ENCODE peak calls at places on chromosomes 4 and X, in nine cellular contexts. M is endothelial cell of umbilical vein, P is spleen, W is activated B cell treated with CpG ODN at 0.5 μM for 24 hours, C is endothelial cell, F is BJ, Y is PC-3, S is fibroblast of mammary gland, D is GM23338. R is an unnamed sample.

GRCh38 chr4:68581382-68582338 is 5.5 kb upstream of the UGT2B17 start:
- DNase-seq in F (no peak), Y (peak; percentile 36), D (no peak), M (no peak), S (no peak), C (no peak), P (no peak), W (no peak), R (no peak)

GRCh38 chr4:95091272-95091671 is 333.5 kb downstream of the BMPR1B start:
- DNase-seq in M (no peak), Y (no peak), D (no peak), C (no peak), P (no peak), S (peak; percentile 42), F (no peak), W (no peak), R (no peak)

GRCh38 chr4:1041147-1041935 is 29.9 kb downstream of the FGFRL1 start:
- DNase-seq in S (peak; percentile 61), P (no peak), W (no peak), Y (peak; percentile 9), D (no peak), M (peak; percentile 37), C (no peak), F (no peak), R (no peak)

GRCh38 chrX:42707742-42708141 is 70.2 kb downstream of the PPP1R2C start:
- DNase-seq in Y (no peak), P (no peak), S (no peak), F (no peak), D (no peak), W (no peak), M (no peak), C (no peak), R (no peak)

GRCh38 chrX:42398967-42399631 is 378.9 kb downstream of the PPP1R2C start:
- DNase-seq in M (peak; percentile 1), S (no peak), W (no peak), F (no peak), D (no peak), Y (no peak), P (no peak), C (no peak), R (no peak)

GRCh38 chr4:138199568-138200235 is 42.4 kb downstream of the SLC7A11 start:
- DNase-seq in Y (peak; percentile 92), S (no peak), W (no peak), M (peak; percentile 61), F (no peak), D (peak; percentile 31), C (no peak), P (no peak), R (no peak)

GRCh38 chr4:158314756-158315487 is 104.6 kb downstream of the TMEM144 start:
- DNase-seq in W (no peak), M (peak; percentile 84), C (no peak), D (no peak), Y (peak; percentile 88), S (peak; percentile 98), P (no peak), F (peak; percentile 98), R (no peak)

GRCh38 chr4:122151982-122152698 is at the start of gene BLTP1:
- DNase-seq in M (peak; percentile 89), S (peak; percentile 74), F (peak; percentile 26), Y (peak; percentile 76), C (peak; percentile 87), W (peak; percentile 85), D (peak; percentile 90), P (peak; percentile 97), R (peak; percentile 80)

GRCh38 chrX:132407704-132408103 is 81.1 kb downstream of the MBNL3 start:
- DNase-seq in Y (no peak), W (no peak), D (no peak), M (no peak), C (no peak), F (no peak), S (no peak), P (no peak), R (no peak)

GRCh38 chrX:105608745-105609144 is 213.6 kb upstream of the NRK start:
- DNase-seq in D (no peak), Y (peak; percentile 48), C (no peak), W (no peak), S (peak; percentile 5), P (no peak), M (no peak), F (no peak), R (no peak)

GRCh38 chrX:151816914-151817313 is 82.4 kb downstream of the CNGA2 start:
- DNase-seq in M (no peak), C (no peak), Y (no peak), W (no peak), S (peak; percentile 25), P (no peak), F (no peak), D (no peak), R (no peak)
- TF ChIP-seq CTCF in M (no peak), C (no peak), Y (no peak), W (no peak), S (no peak), P (no peak), F (no peak), D (no peak), R (no peak)

DNA sequence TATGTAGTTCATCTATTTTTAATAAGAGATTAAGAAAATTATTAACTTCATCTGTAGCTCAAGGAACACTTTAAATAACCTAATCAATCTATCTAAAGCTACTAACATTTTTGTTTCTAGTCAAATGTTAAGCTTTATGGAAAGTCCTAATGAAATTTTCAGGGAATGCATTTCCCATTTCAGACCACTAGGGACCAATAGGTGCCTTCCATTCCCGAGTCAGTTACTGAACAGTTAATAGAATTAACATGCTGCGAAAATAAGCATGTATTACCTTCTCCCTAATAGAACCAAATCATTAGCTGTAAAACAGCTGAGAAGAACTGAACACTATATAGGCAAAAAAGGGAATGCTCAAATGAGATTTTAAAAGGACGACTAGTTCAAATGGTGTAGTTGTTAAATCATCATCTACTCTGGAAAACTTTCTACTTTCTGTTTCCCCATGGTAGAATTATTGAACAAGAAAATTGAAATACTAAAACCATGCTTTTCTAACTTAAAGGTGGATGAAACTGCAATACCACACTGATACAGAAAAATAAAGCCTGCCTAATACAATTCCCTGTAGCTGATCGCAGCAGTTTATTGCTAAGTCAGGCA is 22.5 kb downstream of the STX18 start:
- DNase-seq in M (peak; percentile 42), P (no peak), Y (peak; percentile 48), C (no peak), F (no peak), W (no peak), S (peak; percentile 50), D (peak; percentile 67), R (no peak)
- TF ChIP-seq CTCF in M (peak; percentile 61), P (no peak), Y (peak; percentile 65), C (peak; percentile 72), F (peak; percentile 68), W (no peak), S (peak; percentile 84), D (peak; percentile 47), R (no peak)

GRCh38 chr4:17623451-17624001 is 9.1 kb downstream of the MED28 start:
- DNase-seq in S (peak; percentile 88), C (no peak), P (no peak), Y (no peak), M (no peak), F (peak; percentile 71), W (no peak), D (no peak), R (no peak)

GRCh38 chr4:17616283-17616682 is 1.8 kb downstream of the MED28 start:
- DNase-seq in W (no peak), M (no peak), D (no peak), P (no peak), S (no peak), C (no peak), F (no peak), Y (no peak), R (no peak)

GRCh38 chr4:17614416-17615299 is at the start of gene MED28:
- DNase-seq in M (peak; percentile 91), Y (peak; percentile 90), D (peak; percentile 97), P (peak; percentile 98), C (peak; percentile 90), W (peak; percentile 89), F (peak; percentile 57), S (peak; percentile 95), R (peak; percentile 93)

GRCh38 chr4:17618926-17619325 is 4.5 kb downstream of the MED28 start:
- DNase-seq in W (no peak), D (no peak), M (no peak), Y (no peak), C (no peak), S (peak; percentile 20), F (no peak), P (no peak), R (no peak)

GRCh38 chr4:17619416-17620105 is 5.1 kb downstream of the MED28 start:
- DNase-seq in C (no peak), W (no peak), M (no peak), D (no peak), F (no peak), S (peak; percentile 88), P (no peak), Y (peak; percentile 34), R (no peak)
- TF ChIP-seq CTCF in C (no peak), W (no peak), M (no peak), D (no peak), F (no peak), S (no peak), P (no peak), Y (no peak), R (no peak)

DNA sequence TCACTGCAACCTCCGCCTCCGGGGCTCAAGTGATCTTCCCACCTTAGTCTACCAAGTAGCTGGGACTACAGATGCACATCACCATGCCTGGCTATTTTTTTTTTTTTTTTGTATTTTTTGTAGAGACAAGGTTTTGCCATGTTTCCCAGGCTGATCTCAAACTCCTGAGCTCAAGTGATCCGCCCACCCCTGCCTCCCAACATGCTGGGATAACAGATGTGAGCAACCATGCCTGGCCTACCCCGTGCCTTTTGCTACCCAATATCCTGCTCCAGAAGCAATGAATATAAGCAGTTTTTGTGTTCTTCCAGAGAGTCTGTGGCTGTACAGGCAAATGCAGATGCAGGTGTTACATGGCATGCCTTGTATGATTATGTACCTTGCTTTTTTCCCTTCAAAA is 50.5 kb downstream of the TBC1D14 start:
- DNase-seq in P (no peak), D (no peak), F (no peak), M (no peak), C (no peak), Y (no peak), W (no peak), S (no peak), R (no peak)
- TF ChIP-seq CTCF in P (no peak), D (no peak), F (no peak), M (no peak), C (no peak), Y (no peak), W (no peak), S (no peak), R (no peak)